ENCODE peak calls at places on chromosomes 11 and 22, in five cellular contexts. M is neuronal stem cell, Z is IMR-90, K is H1, E is H9. R is an unnamed sample.

GRCh38 chr11:128507936-128508335 is 79.4 kb downstream of the ETS1 start:
- DNase-seq in K (no peak), E (no peak), Z (no peak), M (no peak), R (no peak)

GRCh38 chr11:62852523-62853188 is 13.3 kb upstream of the WDR74 start:
- DNase-seq in E (no peak), K (no peak), M (no peak), Z (no peak), R (no peak)

GRCh38 chr11:47987781-47988180 is 7.4 kb downstream of the PTPRJ start:
- DNase-seq in K (no peak), Z (no peak), M (no peak), E (no peak), R (no peak)

GRCh38 chr22:17769013-17769715 is 5.1 kb downstream of the BID start:
- DNase-seq in K (no peak), Z (no peak), M (no peak), E (no peak), R (no peak)

GRCh38 chr11:3021125-3021524 is 29.0 kb upstream of the NAP1L4 start:
- DNase-seq in E (peak; percentile 68), M (peak; percentile 56), K (no peak), Z (peak; percentile 16), R (peak; percentile 70)

GRCh38 chr11:41716862-41717261 is 257.4 kb upstream of the LRRC4C start:
- DNase-seq in K (no peak), E (no peak), M (no peak), Z (no peak), R (no peak)

GRCh38 chr11:58591659-58592058 is 12.8 kb downstream of the ZFP91 start:
- DNase-seq in E (no peak), M (no peak), K (no peak), Z (no peak), R (no peak)

GRCh38 chr11:76630600-76630999 is 39.9 kb downstream of the LRRC32 start:
- DNase-seq in M (no peak), K (no peak), Z (no peak), E (no peak), R (no peak)

GRCh38 chr11:62433141-62433543 is 14.3 kb downstream of the SCGB1A1 start:
- DNase-seq in E (no peak), K (no peak), M (no peak), Z (no peak), R (no peak)

GRCh38 chr22:41821449-41822030 is 11.4 kb upstream of the SREBF2 start:
- DNase-seq in Z (no peak), E (no peak), K (no peak), M (no peak), R (no peak)

GRCh38 chr11:37322333-37323194 is 724.5 kb upstream of the RAG2 start:
- DNase-seq in E (no peak), Z (no peak), M (no peak), K (no peak), R (no peak)

GRCh38 chr11:77208535-77208934 is 80.5 kb downstream of the MYO7A start:
- DNase-seq in M (no peak), K (no peak), Z (no peak), E (no peak), R (no peak)

GRCh38 chr11:5596611-5597201 is at the start of gene TRIM6:
- DNase-seq in Z (peak; percentile 35), E (peak; percentile 74), K (peak; percentile 65), M (peak; percentile 18), R (peak; percentile 82)

GRCh38 chr22:22692707-22693530 is 48.5 kb downstream of the GGTLC2 start:
- DNase-seq in K (peak; percentile 94), M (peak; percentile 33), E (peak; percentile 68), Z (peak; percentile 57), R (peak; percentile 68)

GRCh38 chr11:47409440-47410403 is 1.3 kb downstream of the SLC39A13 start:
- DNase-seq in M (no peak), E (no peak), Z (no peak), K (no peak), R (no peak)

GRCh38 chr11:102762414-102762813 is 18.0 kb downstream of the MMP10 start:
- DNase-seq in M (no peak), E (no peak), K (no peak), Z (peak; percentile 62), R (no peak)

GRCh38 chr11:76640540-76640939 is 30.0 kb downstream of the LRRC32 start:
- DNase-seq in E (peak; percentile 21), Z (no peak), M (peak; percentile 14), K (no peak), R (peak; percentile 57)

GRCh38 chr11:92440701-92441338 is 216.2 kb downstream of the FAT3 start:
- DNase-seq in K (no peak), M (no peak), E (no peak), Z (no peak), R (peak; percentile 83)

GRCh38 chr11:134483857-134484256 is 71.8 kb upstream of the B3GAT1 start:
- DNase-seq in K (no peak), E (no peak), Z (no peak), M (no peak), R (no peak)

GRCh38 chr11:35968386-35969088 is 24.7 kb downstream of the LDLRAD3 start:
- DNase-seq in K (no peak), E (no peak), Z (peak; percentile 33), M (no peak), R (peak; percentile 23)

GRCh38 chr11:46012185-46012584 is 89.7 kb downstream of the LARGE2 start:
- DNase-seq in Z (no peak), E (no peak), M (peak; percentile 45), K (no peak), R (no peak)

DNA sequence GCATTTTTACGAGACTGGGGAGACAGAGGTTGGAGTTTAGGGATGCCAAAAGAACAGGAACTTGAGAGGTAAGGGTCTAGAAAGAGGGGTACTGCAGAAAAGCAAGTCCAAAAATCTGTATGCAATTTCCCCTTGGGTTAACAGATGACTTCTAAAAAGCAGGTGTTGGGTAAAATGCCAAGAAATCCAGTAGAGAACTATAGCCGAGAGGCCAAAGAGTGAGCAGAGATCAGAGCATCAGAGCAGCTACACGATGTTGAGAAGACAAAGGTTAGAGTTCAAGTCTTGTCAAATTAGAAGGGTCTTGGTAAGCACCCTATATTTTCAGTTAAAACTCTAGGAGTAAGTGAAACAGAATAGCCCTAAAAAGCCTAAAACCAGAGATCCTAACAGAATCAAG is 145.2 kb downstream of the FCHSD2 start:
- DNase-seq in E (no peak), M (no peak), Z (no peak), K (no peak), R (no peak)
- H3K4me2 ChIP-seq in E (no peak overlapping the region), M (no peak overlapping the region), Z (no peak overlapping the region), K (no peak overlapping the region), R (no peak overlapping the region)

GRCh38 chr11:114059984-114060401 is 482 bp downstream of the ZBTB16 start:
- DNase-seq in Z (no peak), M (no peak), K (peak; percentile 61), E (no peak), R (no peak)
- H2BK5ac ChIP-seq in Z (no peak overlapping the region), M (peak overlapping the region; percentile 99), K (no peak overlapping the region), E (no peak overlapping the region), R (no peak overlapping the region)

GRCh38 chr22:30251661-30252226 is 5.2 kb upstream of the LIF start:
- DNase-seq in Z (peak; percentile 82), M (no peak), E (no peak), K (no peak), R (no peak)

GRCh38 chr22:30250713-30251267 is 4.2 kb upstream of the LIF start:
- DNase-seq in E (no peak), Z (peak; percentile 86), M (no peak), K (no peak), R (no peak)

GRCh38 chr22:30254307-30254706 is 7.7 kb upstream of the LIF start:
- DNase-seq in E (no peak), K (no peak), M (no peak), Z (no peak), R (no peak)

GRCh38 chr22:30253205-30253852 is 6.8 kb upstream of the LIF start:
- DNase-seq in M (no peak), E (no peak), Z (peak; percentile 83), K (no peak), R (no peak)

GRCh38 chr22:30252411-30253204 is 6.0 kb upstream of the LIF start:
- DNase-seq in M (no peak), K (no peak), Z (no peak), E (no peak), R (no peak)
- H2BK15ac ChIP-seq in M (peak overlapping the region; percentile 79), K (peak overlapping the region; percentile 100), Z (peak overlapping the region; percentile 99), E (no peak overlapping the region), R (no peak overlapping the region)

DNA sequence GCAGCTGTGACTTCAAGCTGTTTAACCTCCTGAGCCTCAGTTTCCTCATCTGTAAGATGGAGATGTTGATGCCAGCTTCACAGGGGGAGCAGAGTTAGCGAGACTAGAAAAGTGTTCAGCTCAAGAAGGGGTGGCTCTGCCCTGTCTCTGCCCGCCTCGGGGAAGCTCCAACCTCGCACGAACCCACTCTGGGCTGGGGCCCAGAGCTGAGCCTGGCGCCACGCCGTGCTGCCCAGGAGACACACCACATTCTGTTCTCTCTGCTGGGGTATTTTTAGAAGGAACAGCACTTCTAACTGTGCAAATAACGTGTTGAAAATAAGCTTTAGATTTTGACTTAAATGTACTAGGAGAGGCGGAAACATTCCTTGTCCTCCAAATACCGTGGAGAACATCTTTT is 74.1 kb downstream of the PHF21B start:
- DNase-seq in E (no peak), Z (no peak), M (no peak), K (no peak), R (no peak)
- H3K4me2 ChIP-seq in E (no peak overlapping the region), Z (no peak overlapping the region), M (no peak overlapping the region), K (no peak overlapping the region), R (no peak overlapping the region)

DNA sequence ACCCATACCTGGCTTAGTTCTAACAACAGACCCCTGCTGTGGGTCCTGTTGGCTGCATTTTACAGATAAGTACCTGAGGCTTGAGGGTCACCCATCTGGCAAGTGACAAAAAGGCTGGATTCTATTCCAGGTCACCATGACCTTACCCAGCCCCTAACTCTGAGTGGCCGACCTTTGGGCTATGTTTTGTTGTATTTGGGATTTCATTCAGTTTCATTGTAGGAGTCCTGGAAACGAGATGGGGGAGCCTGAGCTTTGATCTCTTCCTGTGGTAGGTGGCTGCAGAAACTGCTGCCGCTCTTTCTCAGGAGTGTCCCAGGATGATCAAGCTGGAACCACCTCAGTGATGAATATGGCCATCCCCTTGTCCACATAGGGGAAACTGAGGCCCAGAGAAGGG is 24.6 kb upstream of the YWHAH start:
- DNase-seq in M (no peak), K (no peak), Z (no peak), E (no peak), R (no peak)
- H2BK5ac ChIP-seq in M (no peak overlapping the region), K (no peak overlapping the region), Z (no peak overlapping the region), E (no peak overlapping the region), R (no peak overlapping the region)

GRCh38 chr11:16607675-16608644 is 130.5 kb upstream of the C11orf58 start:
- DNase-seq in E (peak; percentile 89), M (peak; percentile 88), Z (peak; percentile 89), K (no peak), R (peak; percentile 95)

GRCh38 chr11:16605440-16605970 is 132.9 kb upstream of the C11orf58 start:
- DNase-seq in E (peak; percentile 55), Z (peak; percentile 44), K (no peak), M (peak; percentile 41), R (peak; percentile 53)

GRCh38 chr11:16604784-16605439 is 133.5 kb upstream of the C11orf58 start:
- DNase-seq in M (peak; percentile 40), E (peak; percentile 39), K (peak; percentile 71), Z (peak; percentile 35), R (peak; percentile 71)

GRCh38 chr11:16605971-16606783 is 132.3 kb upstream of the C11orf58 start:
- DNase-seq in Z (peak; percentile 96), K (peak; percentile 93), E (peak; percentile 86), M (peak; percentile 94), R (peak; percentile 94)

GRCh38 chr11:16606784-16607674 is 131.4 kb upstream of the C11orf58 start:
- DNase-seq in Z (peak; percentile 41), E (peak; percentile 50), K (peak; percentile 72), M (peak; percentile 53), R (peak; percentile 50)
- H2BK15ac ChIP-seq in Z (peak overlapping the region; percentile 81), E (no peak overlapping the region), K (no peak overlapping the region), M (peak overlapping the region; percentile 14), R (no peak overlapping the region)

GRCh38 chr11:73528013-73528412 is 69.9 kb downstream of the FAM168A start:
- DNase-seq in E (no peak), K (no peak), Z (no peak), M (no peak), R (no peak)
- H3K4me2 ChIP-seq in E (no peak overlapping the region), K (no peak overlapping the region), Z (no peak overlapping the region), M (no peak overlapping the region), R (no peak overlapping the region)